ENCODE peak calls at places on chromosomes 11 and 22, in six cellular contexts. One of them, this sample, is unnamed.

GRCh38 chr11:57779275-57779674 is 17.7 kb downstream of the CTNND1 start:
- DNase-seq in thoracic aorta: no peak
- DNase-seq in activated CD4-positive, alpha-beta T cell treated with anti-CD3 and anti-CD28 coated beads, Interleukin-2, amount 50 U/mL, for 4 hours: no peak
- DNase-seq in HS-5: no peak
- DNase-seq in NCI-H82: no peak
- DNase-seq in T-helper 9 cell: no peak
- DNase-seq in this sample: no peak

GRCh38 chr11:125679837-125680236 is 810 bp downstream of the ACRV1 start:
- DNase-seq in thoracic aorta: no peak
- DNase-seq in activated CD4-positive, alpha-beta T cell treated with anti-CD3 and anti-CD28 coated beads, Interleukin-2, amount 50 U/mL, for 4 hours: no peak
- DNase-seq in HS-5: no peak
- DNase-seq in NCI-H82: no peak
- DNase-seq in T-helper 9 cell: no peak
- DNase-seq in this sample: no peak

GRCh38 chr11:1564535-1565172 is 7.4 kb downstream of the DUSP8 start:
- DNase-seq in thoracic aorta: peak; percentile 67
- DNase-seq in activated CD4-positive, alpha-beta T cell treated with anti-CD3 and anti-CD28 coated beads, Interleukin-2, amount 50 U/mL, for 4 hours: no peak
- DNase-seq in HS-5: no peak
- DNase-seq in NCI-H82: peak; percentile 88
- DNase-seq in T-helper 9 cell: no peak
- DNase-seq in this sample: no peak

GRCh38 chr22:49531533-49531895 is 296.2 kb downstream of the BRD1 start:
- DNase-seq in thoracic aorta: no peak
- DNase-seq in activated CD4-positive, alpha-beta T cell treated with anti-CD3 and anti-CD28 coated beads, Interleukin-2, amount 50 U/mL, for 4 hours: no peak
- DNase-seq in HS-5: no peak
- DNase-seq in NCI-H82: no peak
- DNase-seq in T-helper 9 cell: no peak
- DNase-seq in this sample: no peak

GRCh38 chr11:43245471-43245870 is 66.3 kb upstream of the API5 start:
- DNase-seq in thoracic aorta: no peak
- DNase-seq in activated CD4-positive, alpha-beta T cell treated with anti-CD3 and anti-CD28 coated beads, Interleukin-2, amount 50 U/mL, for 4 hours: no peak
- DNase-seq in HS-5: no peak
- DNase-seq in NCI-H82: no peak
- DNase-seq in T-helper 9 cell: no peak
- DNase-seq in this sample: no peak

GRCh38 chr22:38202437-38203089 is 769 bp downstream of the MAFF start:
- DNase-seq in thoracic aorta: peak; percentile 81
- DNase-seq in activated CD4-positive, alpha-beta T cell treated with anti-CD3 and anti-CD28 coated beads, Interleukin-2, amount 50 U/mL, for 4 hours: peak; percentile 29
- DNase-seq in HS-5: no peak
- DNase-seq in NCI-H82: peak; percentile 58
- DNase-seq in T-helper 9 cell: peak; percentile 49
- DNase-seq in this sample: peak; percentile 92

GRCh38 chr11:9895016-9895415 is 231.1 kb downstream of the SWAP70 start:
- DNase-seq in thoracic aorta: no peak
- DNase-seq in activated CD4-positive, alpha-beta T cell treated with anti-CD3 and anti-CD28 coated beads, Interleukin-2, amount 50 U/mL, for 4 hours: no peak
- DNase-seq in HS-5: peak; percentile 78
- DNase-seq in NCI-H82: no peak
- DNase-seq in T-helper 9 cell: no peak
- DNase-seq in this sample: no peak

GRCh38 chr11:65779919-65780769 is 632 bp downstream of the AP5B1 start:
- DNase-seq in thoracic aorta: no peak
- DNase-seq in activated CD4-positive, alpha-beta T cell treated with anti-CD3 and anti-CD28 coated beads, Interleukin-2, amount 50 U/mL, for 4 hours: peak; percentile 64
- DNase-seq in HS-5: peak; percentile 10
- DNase-seq in NCI-H82: peak; percentile 81
- DNase-seq in T-helper 9 cell: peak; percentile 72
- DNase-seq in this sample: no peak

GRCh38 chr11:3107608-3108182 is 50.5 kb upstream of the CARS1 start:
- DNase-seq in thoracic aorta: no peak
- DNase-seq in activated CD4-positive, alpha-beta T cell treated with anti-CD3 and anti-CD28 coated beads, Interleukin-2, amount 50 U/mL, for 4 hours: no peak
- DNase-seq in HS-5: no peak
- DNase-seq in NCI-H82: no peak
- DNase-seq in T-helper 9 cell: no peak
- DNase-seq in this sample: no peak

GRCh38 chr22:47355776-47356432 is 593.5 kb downstream of the TBC1D22A start:
- DNase-seq in thoracic aorta: no peak
- DNase-seq in activated CD4-positive, alpha-beta T cell treated with anti-CD3 and anti-CD28 coated beads, Interleukin-2, amount 50 U/mL, for 4 hours: no peak
- DNase-seq in HS-5: no peak
- DNase-seq in NCI-H82: peak; percentile 48
- DNase-seq in T-helper 9 cell: no peak
- DNase-seq in this sample: no peak

This sample was measured in gastrocnemius medialis.